ENCODE peak calls at places on chromosomes 2 and 18, in four cellular contexts. A is H1, S is HepG2, L is GM12878. W is an unnamed sample.

GRCh38 chr2:160140471-160140870 is 59.6 kb downstream of the ITGB6 start:
- DNase-seq in A (no peak), S (no peak), L (no peak), W (no peak)

GRCh38 chr18:37270046-37270665 is 295.4 kb downstream of the CELF4 start:
- DNase-seq in A (no peak), S (peak), L (no peak), W (peak)

GRCh38 chr2:150125188-150125587 is 362.3 kb downstream of the RND3 start:
- DNase-seq in A (no peak), S (no peak), L (no peak), W (no peak)

GRCh38 chr2:110851531-110851930 is 119.2 kb downstream of the ACOXL start:
- DNase-seq in A (no peak), S (no peak), L (no peak), W (no peak)

GRCh38 chr2:37283207-37283606 is 41.4 kb downstream of the PRKD3 start:
- DNase-seq in A (no peak), S (no peak), L (no peak), W (no peak)

GRCh38 chr18:41326311-41326710 is 628.7 kb upstream of the PIK3C3 start:
- DNase-seq in A (no peak), S (no peak), L (no peak), W (no peak)

GRCh38 chr2:146417942-146418341 is 1426.9 kb upstream of the ACVR2A start:
- DNase-seq in A (no peak), S (no peak), L (no peak), W (no peak)

GRCh38 chr2:241815477-241816430 is 6.8 kb downstream of the NEU4 start:
- DNase-seq in A (no peak), S (no peak), L (no peak), W (no peak)

GRCh38 chr2:119744335-119744939 is 15.3 kb upstream of the PTPN4 start:
- DNase-seq in A (no peak), S (peak), L (no peak), W (no peak)

GRCh38 chr2:88692187-88692586 is 714 bp downstream of the RPIA start:
- DNase-seq in A (no peak), S (peak), L (no peak), W (peak)

GRCh38 chr2:169393068-169393590 is 30.8 kb upstream of the LRP2 start:
- DNase-seq in A (no peak), S (no peak), L (peak), W (no peak)

GRCh38 chr2:42828487-42829416 is 36.4 kb upstream of the HAAO start:
- DNase-seq in A (peak), S (peak), L (peak), W (peak)

GRCh38 chr2:158172719-158173118 is 71.0 kb downstream of the UPP2 start:
- DNase-seq in A (no peak), S (no peak), L (no peak), W (no peak)

GRCh38 chr2:43129676-43130547 is 96.5 kb downstream of the ZFP36L2 start:
- DNase-seq in A (no peak), S (peak), L (no peak), W (no peak)

GRCh38 chr18:25423267-25423666 is 71.3 kb upstream of the ZNF521 start:
- DNase-seq in A (no peak), S (no peak), L (no peak), W (no peak)

GRCh38 chr2:17901246-17901645 is 22.8 kb downstream of the KCNS3 start:
- DNase-seq in A (no peak), S (no peak), L (no peak), W (no peak)

GRCh38 chr2:227324671-227325055 is 388 bp upstream of the MFF start:
- DNase-seq in A (no peak), S (no peak), L (no peak), W (peak)

GRCh38 chr18:64488698-64489097 is 339.8 kb upstream of the LINC00305 start:
- DNase-seq in A (no peak), S (no peak), L (no peak), W (no peak)

GRCh38 chr2:28419705-28420270 is 27.1 kb downstream of the FOSL2 start:
- DNase-seq in A (no peak), S (no peak), L (no peak), W (no peak)

GRCh38 chr2:28424799-28425492 is 32.3 kb downstream of the FOSL2 start:
- DNase-seq in A (no peak), S (no peak), L (no peak), W (no peak)

GRCh38 chr2:28423856-28424605 is 31.4 kb downstream of the FOSL2 start:
- DNase-seq in A (no peak), S (no peak), L (no peak), W (no peak)

GRCh38 chr2:28420717-28421116 is 28.1 kb downstream of the FOSL2 start:
- DNase-seq in A (no peak), S (no peak), L (no peak), W (no peak)

DNA sequence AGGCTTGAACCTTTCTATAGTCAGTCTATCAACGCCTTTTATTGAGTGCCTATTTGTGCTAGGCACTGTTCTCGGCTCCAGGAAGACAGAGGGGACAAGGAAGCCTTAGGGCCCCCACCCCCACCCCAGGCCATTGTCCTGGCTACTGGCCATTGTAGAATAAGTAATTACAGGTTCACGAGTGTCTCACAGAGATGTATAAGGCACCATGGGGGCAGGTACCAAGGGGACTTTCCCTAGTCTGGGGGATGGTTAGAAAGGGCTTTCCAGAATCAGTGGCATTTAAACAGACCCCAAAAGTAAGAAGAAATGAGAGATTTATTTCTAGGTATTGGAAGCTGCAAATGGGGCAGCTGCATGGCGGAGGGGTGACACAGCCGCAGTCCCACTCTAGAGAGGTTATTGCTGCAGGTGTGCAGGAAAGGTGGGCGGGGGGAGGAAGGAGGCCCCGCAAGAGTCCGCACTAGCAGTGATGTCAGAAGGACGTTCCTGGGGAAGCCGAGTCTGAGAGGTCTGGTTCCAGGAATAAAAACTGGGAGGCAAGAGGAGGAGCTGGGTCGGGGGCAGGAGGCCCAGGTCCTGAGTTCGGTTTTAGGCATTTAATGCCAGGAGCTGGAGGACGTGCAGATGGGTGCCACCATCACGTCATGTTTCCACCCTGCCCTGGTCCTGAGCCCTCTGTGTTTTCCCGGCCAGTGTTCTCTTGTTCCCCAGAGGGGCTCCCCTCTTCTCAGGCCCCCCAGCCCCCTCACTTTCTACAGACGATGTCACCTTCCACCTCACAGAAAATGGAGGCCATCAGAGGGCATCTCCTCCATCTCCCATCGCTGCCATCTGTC is 30.5 kb downstream of the FOSL2 start:
- DNase-seq in A (no peak), S (no peak), L (no peak), W (no peak)
- TF ChIP-seq BRCA1 in A (no peak), S (no peak), L (no peak), W (no peak)

GRCh38 chr2:192161670-192162290 is 33.0 kb downstream of the TMEFF2 start:
- DNase-seq in A (no peak), S (no peak), L (no peak), W (no peak)

GRCh38 chr2:192165842-192166241 is 28.9 kb downstream of the TMEFF2 start:
- DNase-seq in A (no peak), S (no peak), L (no peak), W (no peak)

GRCh38 chr2:192162392-192163042 is 32.2 kb downstream of the TMEFF2 start:
- DNase-seq in A (no peak), S (peak), L (no peak), W (peak)

GRCh38 chr2:192166946-192167345 is 27.8 kb downstream of the TMEFF2 start:
- DNase-seq in A (no peak), S (no peak), L (no peak), W (no peak)
- TF ChIP-seq BRCA1 in A (no peak), S (no peak), L (no peak), W (no peak)

GRCh38 chr2:148998162-148998830 is 40.2 kb upstream of the LYPD6B start:
- DNase-seq in A (no peak), S (no peak), L (no peak), W (no peak)
- TF ChIP-seq BRCA1 in A (no peak), S (no peak), L (no peak), W (no peak)

GRCh38 chr2:96197541-96198255 is 10.9 kb downstream of the STARD7 start:
- DNase-seq in A (no peak), S (no peak), L (no peak), W (no peak)
- TF ChIP-seq BRCA1 in A (no peak), S (no peak), L (no peak), W (no peak)

GRCh38 chr2:231245253-231246094 is 47.0 kb downstream of the ARMC9 start:
- DNase-seq in A (no peak), S (no peak), L (no peak), W (no peak)
- TF ChIP-seq BRCA1 in A (no peak), S (no peak), L (no peak), W (no peak)

DNA sequence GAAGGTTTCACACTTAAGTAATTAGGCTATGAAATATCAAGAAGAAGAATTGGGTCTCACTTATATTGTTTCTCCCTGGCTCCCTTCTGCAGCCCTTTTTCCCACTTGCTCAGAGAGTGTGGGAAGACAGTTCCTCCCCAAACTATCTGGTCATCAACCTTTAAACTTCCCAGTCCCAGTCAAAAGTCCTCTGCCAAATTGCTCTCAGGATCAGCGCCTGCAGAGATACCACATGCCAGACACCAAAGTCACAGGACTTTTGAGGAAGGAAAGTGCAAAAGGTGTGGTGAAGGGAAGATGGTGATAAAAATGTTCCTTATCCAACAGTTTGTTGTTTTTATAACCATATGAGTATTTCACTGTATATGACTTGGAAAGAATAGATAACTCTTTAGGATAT is 51.3 kb downstream of the DLGAP1 start:
- DNase-seq in A (no peak), S (no peak), L (no peak), W (no peak)
- TF ChIP-seq BRCA1 in A (no peak), S (no peak), L (no peak), W (no peak)

W was measured in K562.